ENCODE peak calls at places on chromosomes 12 and 14, in six cellular contexts. U is breast epithelium, Y is heart left ventricle, K is gastrocnemius medialis, G is Calu3, A is NB4. S is an unnamed sample.

GRCh38 chr12:85016423-85016822 is 19.7 kb downstream of the TSPAN19 start:
- DNase-seq in G (no peak), K (peak; percentile 15), Y (no peak), U (no peak), A (peak; percentile 90), S (no peak)

GRCh38 chr12:116314477-116314876 is 37.0 kb upstream of the MED13L start:
- DNase-seq in U (no peak), A (peak; percentile 93), Y (no peak), G (no peak), K (no peak), S (no peak)

GRCh38 chr14:52010173-52010693 is 20.9 kb downstream of the RTRAF start:
- DNase-seq in A (no peak), Y (no peak), K (no peak), U (no peak), G (no peak), S (no peak)

GRCh38 chr12:51949342-51950030 is 2.0 kb upstream of the ACVR1B start:
- DNase-seq in A (peak; percentile 83), Y (no peak), K (no peak), U (no peak), G (no peak), S (no peak)

GRCh38 chr12:53048033-53048779 is 1.7 kb upstream of the TNS2 start:
- DNase-seq in Y (peak; percentile 78), A (no peak), U (peak; percentile 82), G (peak; percentile 65), K (peak; percentile 94), S (peak; percentile 23)

GRCh38 chr12:52691765-52692150 is 11.6 kb upstream of the KRT1 start:
- DNase-seq in Y (no peak), K (no peak), U (no peak), G (no peak), A (no peak), S (no peak)

GRCh38 chr12:56596815-56597214 is 33.3 kb downstream of the BAZ2A start:
- DNase-seq in U (no peak), G (no peak), Y (no peak), A (no peak), K (peak; percentile 9), S (no peak)

GRCh38 chr12:54141534-54142475 is 47.0 kb downstream of the SMUG1 start:
- DNase-seq in Y (no peak), A (no peak), G (no peak), U (no peak), K (peak; percentile 43), S (no peak)

GRCh38 chr12:16955083-16955657 is 349.2 kb upstream of the LMO3 start:
- DNase-seq in K (no peak), Y (no peak), U (no peak), A (peak; percentile 36), G (no peak), S (no peak)

GRCh38 chr14:102076793-102077759 is 9.8 kb downstream of the HSP90AA1 start:
- DNase-seq in G (no peak), Y (no peak), U (no peak), A (peak; percentile 32), K (no peak), S (no peak)

GRCh38 chr12:121334513-121335343 is 17.5 kb downstream of the ANAPC5 start:
- DNase-seq in G (peak; percentile 37), K (no peak), U (no peak), Y (no peak), A (peak; percentile 82), S (peak; percentile 22)

DNA sequence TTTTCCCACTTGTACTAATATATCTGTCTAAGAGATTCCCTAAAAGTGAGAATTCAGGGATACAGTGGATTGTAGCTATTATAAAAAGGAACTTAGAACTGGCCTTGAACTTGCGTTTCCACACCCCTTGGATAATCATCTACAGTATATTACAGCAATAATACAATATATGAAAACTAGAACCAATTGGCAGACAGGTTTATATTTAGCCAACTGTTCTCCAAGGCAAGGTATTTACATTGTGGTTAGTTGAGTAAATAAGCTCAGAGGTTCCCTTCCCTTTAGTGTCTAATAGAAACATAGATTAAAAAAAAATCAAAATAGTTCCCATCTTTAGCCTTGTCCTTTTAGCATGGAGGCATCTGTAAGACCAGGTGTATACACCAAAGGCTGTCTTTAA is 42.1 kb downstream of the LIMA1 start:
- DNase-seq in K (no peak), Y (no peak), A (no peak), U (no peak), G (no peak), S (no peak)
- TF ChIP-seq CTCF in K (no peak), Y (no peak), A (no peak), U (no peak), G (no peak), S (no peak)

GRCh38 chr14:77616133-77616453 is 344 bp downstream of the SPTLC2 start:
- DNase-seq in A (peak; percentile 46), K (no peak), G (no peak), U (no peak), Y (no peak), S (no peak)

GRCh38 chr14:77613207-77613606 is 3.2 kb downstream of the SPTLC2 start:
- DNase-seq in Y (no peak), A (peak; percentile 49), K (no peak), U (no peak), G (no peak), S (no peak)

GRCh38 chr14:77618381-77618780 is 1.9 kb upstream of the SPTLC2 start:
- DNase-seq in Y (no peak), G (no peak), U (no peak), K (no peak), A (no peak), S (no peak)

GRCh38 chr14:77615231-77616132 is 955 bp downstream of the SPTLC2 start:
- DNase-seq in Y (no peak), A (peak; percentile 53), K (peak; percentile 13), U (no peak), G (no peak), S (peak; percentile 7)

DNA sequence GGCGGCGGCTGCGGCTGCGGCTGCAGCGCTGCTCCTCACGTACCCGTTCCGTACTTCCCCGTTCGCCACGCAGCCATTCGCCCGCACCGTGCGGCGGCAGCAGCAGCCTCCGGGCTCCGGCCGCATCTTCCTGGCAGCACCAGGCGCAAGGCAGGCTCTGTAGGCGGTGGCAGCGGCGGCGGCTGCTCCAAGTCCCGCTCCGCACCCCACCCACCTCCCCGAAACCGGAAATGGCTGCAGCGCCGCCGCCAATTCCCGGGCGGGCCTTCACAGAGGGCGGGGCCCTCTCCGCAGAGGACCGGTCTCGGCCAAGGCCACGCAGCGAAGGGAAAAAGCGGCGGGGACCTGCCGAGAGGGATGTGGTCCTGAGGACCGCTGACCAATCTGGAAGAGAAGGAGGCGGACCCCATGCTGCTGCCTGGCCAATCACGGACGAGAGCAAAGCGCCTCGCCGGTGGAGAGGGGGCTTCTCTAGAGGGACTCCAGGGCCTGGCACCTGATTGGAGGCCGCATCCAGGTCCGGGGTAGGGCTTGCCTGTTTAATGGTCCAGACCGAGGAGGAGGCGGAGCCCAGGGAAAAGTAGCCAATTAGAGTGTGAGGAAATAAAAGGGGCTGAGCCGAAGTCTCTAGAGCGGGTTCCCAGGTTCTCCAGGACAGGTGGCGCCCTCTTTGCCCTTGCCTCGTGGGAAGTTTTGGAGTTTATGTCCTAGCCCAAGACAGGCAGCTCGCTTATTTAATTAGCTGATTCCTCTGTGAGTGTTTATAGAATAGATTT is at the start of gene SPTLC2:
- DNase-seq in Y (peak; percentile 99), A (peak; percentile 99), U (peak; percentile 99), G (peak; percentile 97), K (peak; percentile 99), S (peak; percentile 95)
- TF ChIP-seq CTCF in Y (peak; percentile 34), A (no peak), U (no peak), G (no peak), K (peak; percentile 2), S (no peak)

DNA sequence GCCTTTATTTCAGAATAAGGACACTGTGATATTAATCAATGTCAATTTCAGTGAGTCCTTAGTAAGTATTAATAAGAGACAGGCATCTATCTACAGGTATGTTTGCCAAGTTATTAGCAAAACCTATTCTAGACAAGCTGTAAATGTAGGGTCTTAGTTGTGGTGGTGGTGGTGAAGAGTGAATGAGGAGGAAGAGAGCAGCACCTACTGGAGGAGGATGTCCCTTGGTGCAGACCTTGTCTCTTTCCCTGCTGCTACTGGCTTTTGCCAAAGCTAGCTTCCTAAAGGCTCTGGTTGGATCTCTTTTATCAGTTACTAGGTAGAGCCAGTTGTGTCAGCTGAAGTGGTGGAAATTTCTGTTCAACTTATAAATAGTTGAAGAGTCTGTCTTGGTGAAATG is 304.8 kb upstream of the ATP2B1 start:
- DNase-seq in U (no peak), Y (no peak), G (no peak), A (peak; percentile 45), K (no peak), S (no peak)
- TF ChIP-seq CTCF in U (no peak), Y (peak; percentile 25), G (no peak), A (peak; percentile 37), K (no peak), S (no peak)

GRCh38 chr14:92549096-92549852 is 35.7 kb downstream of the RIN3 start:
- DNase-seq in U (no peak), Y (peak; percentile 70), A (no peak), G (no peak), K (no peak), S (no peak)

GRCh38 chr14:92549853-92550244 is 36.3 kb downstream of the RIN3 start:
- DNase-seq in K (peak; percentile 37), U (no peak), G (no peak), Y (peak; percentile 37), A (peak; percentile 30), S (no peak)

GRCh38 chr14:92552066-92552465 is 38.5 kb downstream of the RIN3 start:
- DNase-seq in G (no peak), A (no peak), K (no peak), U (no peak), Y (no peak), S (no peak)

GRCh38 chr14:92553456-92553855 is 39.9 kb downstream of the RIN3 start:
- DNase-seq in A (peak; percentile 41), K (no peak), Y (peak; percentile 16), U (no peak), G (no peak), S (peak; percentile 29)

GRCh38 chr14:92551066-92551841 is 37.7 kb downstream of the RIN3 start:
- DNase-seq in Y (no peak), A (peak; percentile 48), G (no peak), K (no peak), U (no peak), S (no peak)
- TF ChIP-seq CTCF in Y (no peak), A (no peak), G (no peak), K (no peak), U (no peak), S (no peak)

DNA sequence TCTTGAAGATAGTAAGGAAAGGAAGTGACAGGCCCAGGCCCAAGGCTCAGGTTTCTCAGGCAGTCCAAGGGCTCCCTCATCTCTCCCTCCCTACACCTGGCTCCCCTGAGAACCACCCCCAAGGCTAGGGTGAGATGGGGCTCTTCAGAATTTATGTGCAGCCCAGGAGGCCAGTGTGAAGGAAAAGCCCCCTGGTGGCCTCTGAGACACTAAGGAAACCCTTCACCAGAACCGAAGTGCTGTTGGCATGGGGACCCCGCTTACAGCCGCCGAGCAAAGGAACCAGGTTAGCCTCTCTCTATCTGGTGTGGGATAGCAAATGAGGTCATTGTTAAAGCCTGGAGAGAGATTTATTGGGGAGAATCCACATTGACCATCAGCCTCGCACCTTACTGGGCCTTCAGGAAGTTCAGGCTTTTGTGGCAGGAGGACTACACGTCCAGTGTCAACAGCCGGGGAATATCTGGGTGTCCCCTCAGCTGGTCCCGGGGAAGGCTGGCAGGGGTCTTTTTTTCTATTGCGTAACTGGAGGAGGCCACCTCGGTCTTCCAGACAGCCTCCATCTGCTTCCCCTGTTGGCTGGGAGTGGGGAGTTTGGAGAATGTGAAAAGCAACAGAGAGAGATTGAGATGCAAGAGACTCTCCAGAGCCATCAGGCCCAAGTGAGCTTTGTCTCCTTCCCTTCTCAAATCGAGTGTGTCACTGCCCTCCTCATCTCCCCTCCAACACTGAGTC is 18.1 kb downstream of the FAM186B start:
- DNase-seq in G (no peak), A (no peak), Y (no peak), K (no peak), U (no peak), S (no peak)
- TF ChIP-seq CTCF in G (no peak), A (peak; percentile 5), Y (no peak), K (no peak), U (no peak), S (no peak)

S was measured in endothelial cell.